ENCODE peak calls at places on chromosome 11, in ten cellular contexts. A, G, E, D, H, M, I, X, C and W are unnamed samples.

GRCh38 chr11:108535384-108535955 is 37.3 kb upstream of the POGLUT3 start:
- DNase-seq in X (no peak), E (no peak), M (no peak), C (no peak), D (no peak), H (no peak), A (no peak), G (no peak), I (no peak), W (no peak)

GRCh38 chr11:10428453-10428852 is 26.6 kb upstream of the AMPD3 start:
- DNase-seq in I (no peak), C (no peak), X (no peak), M (no peak), H (no peak), E (no peak), G (no peak), D (no peak), A (no peak), W (no peak)

GRCh38 chr11:15594607-15595006 is 479.9 kb downstream of the INSC start:
- DNase-seq in X (peak; percentile 54), A (no peak), E (no peak), G (no peak), C (no peak), M (no peak), H (no peak), D (no peak), I (no peak), W (no peak)

GRCh38 chr11:5336331-5336730 is 7.0 kb downstream of the OR51B5 start:
- DNase-seq in G (no peak), M (no peak), H (no peak), X (no peak), I (no peak), E (no peak), C (no peak), A (no peak), D (no peak), W (no peak)

GRCh38 chr11:77473001-77473800 is 693 bp downstream of the PAK1 start:
- DNase-seq in G (peak; percentile 23), H (peak; percentile 43), I (peak; percentile 38), D (peak; percentile 41), X (peak; percentile 73), C (no peak), A (peak; percentile 62), E (peak; percentile 39), M (peak; percentile 58), W (peak; percentile 63)

GRCh38 chr11:89405629-89406028 is 85.5 kb downstream of the NOX4 start:
- DNase-seq in I (no peak), A (no peak), C (no peak), M (no peak), H (no peak), X (no peak), E (peak; percentile 5), D (no peak), G (no peak), W (no peak)

GRCh38 chr11:88569342-88569741 is 231.8 kb upstream of the CTSC start:
- DNase-seq in I (no peak), D (no peak), X (no peak), E (no peak), A (no peak), C (no peak), H (no peak), G (no peak), M (no peak), W (no peak)

GRCh38 chr11:250740-251299 is 14.0 kb downstream of the PSMD13 start:
- DNase-seq in C (peak; percentile 60), A (peak; percentile 43), D (peak; percentile 81), H (no peak), X (peak; percentile 89), I (peak; percentile 42), E (peak; percentile 21), G (peak; percentile 67), M (peak; percentile 71), W (peak; percentile 33)

GRCh38 chr11:17230867-17231851 is 23.4 kb upstream of the PIK3C2A start:
- DNase-seq in X (no peak), C (peak; percentile 27), I (peak; percentile 58), D (peak; percentile 27), G (no peak), E (no peak), A (no peak), H (no peak), M (peak; percentile 30), W (no peak)

GRCh38 chr11:134024420-134025085 is 44.3 kb upstream of the JAM3 start:
- DNase-seq in D (peak; percentile 34), G (no peak), I (no peak), C (no peak), A (no peak), M (no peak), H (no peak), X (no peak), E (peak; percentile 97), W (no peak)

GRCh38 chr11:88297320-88298263 is 39.9 kb downstream of the CTSC start:
- DNase-seq in X (no peak), E (no peak), H (no peak), A (peak; percentile 32), D (no peak), C (no peak), I (no peak), M (no peak), G (no peak), W (no peak)

GRCh38 chr11:69999721-70000120 is 78.4 kb upstream of the ANO1 start:
- DNase-seq in A (no peak), D (no peak), C (no peak), X (no peak), E (no peak), M (no peak), G (no peak), I (no peak), H (no peak), W (no peak)

GRCh38 chr11:76670475-76671235 is at the start of gene LRRC32:
- DNase-seq in A (no peak), M (no peak), D (peak; percentile 36), G (no peak), X (peak; percentile 57), C (peak; percentile 83), I (peak; percentile 67), H (no peak), E (no peak), W (peak; percentile 52)

GRCh38 chr11:33857924-33858323 is 34.0 kb downstream of the LMO2 start:
- DNase-seq in D (peak; percentile 78), M (peak; percentile 43), H (peak; percentile 54), I (peak; percentile 62), X (peak; percentile 86), A (peak; percentile 71), G (peak; percentile 13), C (peak; percentile 72), E (peak; percentile 64), W (peak; percentile 64)

GRCh38 chr11:13289081-13289480 is 11.5 kb downstream of the BMAL1 start:
- DNase-seq in H (no peak), I (no peak), G (no peak), C (no peak), A (no peak), D (no peak), X (peak; percentile 43), M (no peak), E (no peak), W (no peak)

GRCh38 chr11:48005133-48005532 is 24.8 kb downstream of the PTPRJ start:
- DNase-seq in C (no peak), I (no peak), H (no peak), E (no peak), A (no peak), X (no peak), G (no peak), D (peak; percentile 51), M (peak; percentile 41), W (no peak)

GRCh38 chr11:833114-833791 is 501 bp downstream of the CD151 start:
- DNase-seq in H (no peak), D (no peak), M (no peak), G (peak; percentile 22), I (no peak), X (no peak), A (peak; percentile 44), E (no peak), C (no peak), W (peak; percentile 47)

GRCh38 chr11:77090373-77091111 is 12.1 kb upstream of the OMP start:
- DNase-seq in C (no peak), I (no peak), D (no peak), X (no peak), M (no peak), A (no peak), G (no peak), H (no peak), E (no peak), W (peak; percentile 6)

GRCh38 chr11:128884703-128885338 is 6.3 kb upstream of the KCNJ5 start:
- DNase-seq in C (peak; percentile 67), G (peak; percentile 17), M (peak; percentile 54), H (peak; percentile 60), I (peak; percentile 53), D (peak; percentile 54), E (peak; percentile 80), A (peak; percentile 56), X (peak; percentile 67), W (peak; percentile 61)

GRCh38 chr11:14446701-14447169 is 52.9 kb downstream of the COPB1 start:
- DNase-seq in I (no peak), X (no peak), M (no peak), D (no peak), E (peak; percentile 36), C (no peak), H (no peak), G (no peak), A (no peak), W (no peak)

GRCh38 chr11:5203366-5203765 is 2.9 kb upstream of the OR51V1 start:
- DNase-seq in G (no peak), X (no peak), A (no peak), H (no peak), C (no peak), I (no peak), M (no peak), E (no peak), D (no peak), W (no peak)